ENCODE peak calls at places on chromosomes 6 and 20, in five cellular contexts. J, B, D, S and K are unnamed samples.

GRCh38 chr6:133707456-133707855 is 181.5 kb upstream of the TCF21 start:
- DNase-seq in J (no peak), S (no peak), D (no peak), B (no peak), K (no peak)

GRCh38 chr20:58709013-58709702 is 16.6 kb downstream of the NPEPL1 start:
- DNase-seq in D (no peak), J (no peak), B (no peak), S (no peak), K (no peak)

GRCh38 chr20:37651932-37652331 is 41.9 kb upstream of the CTNNBL1 start:
- DNase-seq in D (no peak), J (peak), S (no peak), B (no peak), K (no peak)

GRCh38 chr6:83185096-83185495 is 8.0 kb downstream of the PGM3 start:
- DNase-seq in B (no peak), S (no peak), D (no peak), J (no peak), K (no peak)

GRCh38 chr6:43781941-43782704 is 12.1 kb downstream of the VEGFA start:
- DNase-seq in D (no peak), S (no peak), J (no peak), B (no peak), K (no peak)

GRCh38 chr6:34970962-34971361 is 81.9 kb downstream of the ANKS1A start:
- DNase-seq in S (no peak), D (no peak), J (no peak), B (no peak), K (no peak)

GRCh38 chr20:39857188-39857587 is 831.8 kb downstream of the MAFB start:
- DNase-seq in D (no peak), S (no peak), B (no peak), J (no peak), K (no peak)

GRCh38 chr6:135910943-135911618 is 59.6 kb downstream of the PDE7B start:
- DNase-seq in D (no peak), B (no peak), J (no peak), S (no peak), K (no peak)

GRCh38 chr6:105510746-105511145 is 107.9 kb upstream of the PREP start:
- DNase-seq in J (no peak), B (no peak), D (no peak), S (no peak), K (no peak)

GRCh38 chr6:77620290-77620882 is 32.5 kb upstream of the MEI4 start:
- DNase-seq in J (no peak), B (peak), D (no peak), S (no peak), K (no peak)

GRCh38 chr20:23582293-23582692 is 14.0 kb upstream of the CST9L start:
- DNase-seq in J (no peak), D (no peak), B (no peak), S (no peak), K (no peak)

GRCh38 chr6:31901415-31901952 is 402 bp downstream of the ZBTB12 start:
- DNase-seq in D (peak), J (peak), S (peak), B (peak), K (no peak)

GRCh38 chr20:21719592-21720214 is 14.2 kb downstream of the PAX1 start:
- DNase-seq in S (peak), B (peak), D (peak), J (no peak), K (no peak)

GRCh38 chr6:62626661-62627060 is 340.6 kb upstream of the KHDRBS2 start:
- DNase-seq in D (no peak), B (no peak), S (no peak), J (no peak), K (no peak)

GRCh38 chr6:79307321-79308036 is 73.0 kb upstream of the HMGN3 start:
- DNase-seq in S (no peak), D (no peak), B (no peak), J (no peak), K (no peak)

GRCh38 chr20:36035720-36036119 is 67.3 kb downstream of the CNBD2 start:
- DNase-seq in D (no peak), J (no peak), B (no peak), S (no peak), K (no peak)

GRCh38 chr6:110067837-110068591 is 89.9 kb downstream of the GPR6 start:
- DNase-seq in B (peak), D (no peak), S (no peak), J (no peak), K (no peak)

GRCh38 chr6:19465760-19466159 is 371.4 kb upstream of the ID4 start:
- DNase-seq in S (no peak), D (no peak), B (no peak), J (no peak), K (no peak)

GRCh38 chr20:58408603-58409246 is 19.7 kb downstream of the VAPB start:
- DNase-seq in J (no peak), S (no peak), B (peak), D (no peak), K (no peak)

GRCh38 chr20:25991051-25991755 is 294.6 kb upstream of the ZNF337 start:
- DNase-seq in B (no peak), J (no peak), S (no peak), D (no peak), K (no peak)

GRCh38 chr20:59148713-59149493 is 14.7 kb upstream of the ZNF831 start:
- DNase-seq in J (no peak), D (no peak), B (no peak), S (peak), K (no peak)

GRCh38 chr6:137904822-137905617 is 38.0 kb downstream of the TNFAIP3 start:
- DNase-seq in B (no peak), S (peak), J (peak), D (no peak), K (peak)

GRCh38 chr6:158057213-158057987 is 75.7 kb downstream of the SYNJ2 start:
- DNase-seq in B (no peak), J (no peak), S (no peak), D (no peak), K (peak)

GRCh38 chr20:58898629-58899028 is 46.1 kb downstream of the GNAS start:
- DNase-seq in J (no peak), B (no peak), D (no peak), S (no peak), K (no peak)

GRCh38 chr20:62197801-62198200 is 15.0 kb downstream of the MTG2 start:
- DNase-seq in D (no peak), S (no peak), B (no peak), J (peak), K (no peak)

GRCh38 chr20:5402903-5403531 is 86.3 kb upstream of the PROKR2 start:
- DNase-seq in D (peak), J (no peak), B (no peak), S (no peak), K (no peak)

GRCh38 chr6:18022398-18023231 is 35.2 kb upstream of the KIF13A start:
- DNase-seq in S (no peak), D (no peak), B (no peak), J (no peak), K (no peak)

GRCh38 chr6:163712569-163712966 is 298.1 kb downstream of the QKI start:
- DNase-seq in D (no peak), J (no peak), B (no peak), S (no peak), K (no peak)